ENCODE peak calls at places on chromosomes 6 and 20, in five cellular contexts. O, D, Z, G and S are unnamed samples.

GRCh38 chr20:12110711-12111110 is 193.0 kb downstream of the BTBD3 start:
- DNase-seq in O (no peak), D (no peak), Z (no peak), G (no peak), S (no peak)

GRCh38 chr6:89934685-89935366 is 40.6 kb downstream of the GJA10 start:
- DNase-seq in O (no peak), D (no peak), Z (no peak), G (no peak), S (no peak)

GRCh38 chr20:41631826-41632225 is 13.6 kb upstream of the CHD6 start:
- DNase-seq in O (peak), D (no peak), Z (no peak), G (no peak), S (no peak)

GRCh38 chr6:155352812-155353211 is 38.5 kb upstream of the TFB1M start:
- DNase-seq in O (no peak), D (peak), Z (no peak), G (no peak), S (no peak)

GRCh38 chr6:94902974-94903628 is 674.2 kb upstream of the MANEA start:
- DNase-seq in O (no peak), D (no peak), Z (no peak), G (no peak), S (no peak)

GRCh38 chr20:44997668-44998067 is 31.4 kb downstream of the STK4 start:
- DNase-seq in O (no peak), D (no peak), Z (no peak), G (no peak), S (no peak)

GRCh38 chr6:105108631-105109262 is 71.1 kb downstream of the POPDC3 start:
- DNase-seq in O (no peak), D (no peak), Z (no peak), G (no peak), S (no peak)

GRCh38 chr6:169034523-169035167 is 219.0 kb downstream of the THBS2 start:
- DNase-seq in O (no peak), D (no peak), Z (no peak), G (no peak), S (no peak)

GRCh38 chr20:3716195-3716834 is 3.9 kb upstream of the SIGLEC1 start:
- DNase-seq in O (no peak), D (no peak), Z (peak), G (no peak), S (no peak)

GRCh38 chr6:131917318-131917717 is 33.9 kb downstream of the CCN2 start:
- DNase-seq in O (no peak), D (no peak), Z (no peak), G (no peak), S (no peak)

GRCh38 chr20:21396921-21397340 is 395 bp downstream of the NKX2-4 start:
- DNase-seq in O (no peak), D (no peak), Z (no peak), G (no peak), S (no peak)

GRCh38 chr6:137995371-137995770 is 111.8 kb downstream of the PERP start:
- DNase-seq in O (no peak), D (no peak), Z (peak), G (no peak), S (no peak)

GRCh38 chr6:155374681-155375080 is 60.4 kb upstream of the TFB1M start:
- DNase-seq in O (no peak), D (no peak), Z (no peak), G (no peak), S (no peak)

GRCh38 chr6:49676671-49677281 is 36.6 kb downstream of the CRISP2 start:
- DNase-seq in O (no peak), D (no peak), Z (peak), G (no peak), S (peak)

GRCh38 chr20:23103284-23104018 is 17.3 kb upstream of the CD93 start:
- DNase-seq in O (no peak), D (no peak), Z (no peak), G (no peak), S (no peak)

GRCh38 chr20:19185083-19185482 is 27.4 kb upstream of the SLC24A3 start:
- DNase-seq in O (no peak), D (no peak), Z (peak), G (no peak), S (no peak)

GRCh38 chr20:23255106-23255505 is 95.5 kb upstream of the NXT1 start:
- DNase-seq in O (no peak), D (no peak), Z (no peak), G (no peak), S (no peak)

GRCh38 chr6:24752917-24753486 is 21.7 kb upstream of the GMNN start:
- DNase-seq in O (no peak), D (no peak), Z (no peak), G (no peak), S (no peak)

DNA sequence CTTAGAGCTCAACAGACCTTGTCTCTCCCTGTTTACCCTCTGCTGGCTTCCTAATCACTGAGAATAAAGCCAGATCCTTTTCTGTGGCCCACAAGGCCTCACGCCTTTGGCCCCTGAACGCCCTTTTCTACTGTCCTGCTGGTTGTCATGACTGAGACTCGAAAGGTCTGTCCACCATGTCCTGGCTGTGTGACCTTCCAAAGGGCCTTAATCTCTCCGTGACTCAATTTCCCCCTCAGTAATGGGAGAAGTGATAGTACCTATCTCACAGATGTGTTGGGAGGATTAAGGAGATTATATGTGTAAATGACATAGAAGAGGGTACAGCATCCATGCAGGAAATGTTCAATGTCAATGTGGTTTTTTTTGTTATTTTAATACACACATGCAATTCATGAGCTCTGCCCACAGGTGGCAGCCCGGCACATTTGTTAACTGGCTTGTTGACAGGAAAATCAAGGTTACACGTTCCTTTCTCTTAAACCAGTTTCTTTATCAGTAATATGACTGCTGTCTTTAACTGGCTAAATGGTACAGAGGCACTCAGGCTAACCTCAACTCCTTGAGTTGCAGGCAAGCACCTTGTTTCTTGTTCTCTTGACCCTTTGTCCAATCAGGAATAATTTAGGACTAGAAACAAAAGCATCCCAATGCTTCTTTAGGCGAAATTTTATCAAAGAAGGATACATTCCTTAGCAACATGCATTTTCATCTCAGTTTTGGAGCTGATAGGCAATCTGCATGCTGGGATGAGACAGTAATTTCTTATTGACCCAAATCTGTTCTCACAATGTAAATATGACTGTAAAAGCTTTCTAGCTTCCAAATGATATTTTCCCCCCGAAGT is 16.6 kb downstream of the SLC22A1 start:
- DNase-seq in O (peak), D (peak), Z (peak), G (peak), S (no peak)
- H3K27ac ChIP-seq in O (peak), D (no peak), Z (peak), G (peak), S (no peak)

GRCh38 chr6:4786936-4787504 is 10.8 kb downstream of the CDYL start:
- DNase-seq in O (no peak), D (no peak), Z (no peak), G (no peak), S (no peak)

GRCh38 chr6:4788953-4789584 is 12.9 kb downstream of the CDYL start:
- DNase-seq in O (no peak), D (no peak), Z (no peak), G (no peak), S (no peak)

GRCh38 chr6:4790158-4790899 is 14.1 kb downstream of the CDYL start:
- DNase-seq in O (no peak), D (no peak), Z (peak), G (no peak), S (no peak)

GRCh38 chr6:4791174-4791573 is 15.0 kb downstream of the CDYL start:
- DNase-seq in O (no peak), D (no peak), Z (no peak), G (no peak), S (no peak)

DNA sequence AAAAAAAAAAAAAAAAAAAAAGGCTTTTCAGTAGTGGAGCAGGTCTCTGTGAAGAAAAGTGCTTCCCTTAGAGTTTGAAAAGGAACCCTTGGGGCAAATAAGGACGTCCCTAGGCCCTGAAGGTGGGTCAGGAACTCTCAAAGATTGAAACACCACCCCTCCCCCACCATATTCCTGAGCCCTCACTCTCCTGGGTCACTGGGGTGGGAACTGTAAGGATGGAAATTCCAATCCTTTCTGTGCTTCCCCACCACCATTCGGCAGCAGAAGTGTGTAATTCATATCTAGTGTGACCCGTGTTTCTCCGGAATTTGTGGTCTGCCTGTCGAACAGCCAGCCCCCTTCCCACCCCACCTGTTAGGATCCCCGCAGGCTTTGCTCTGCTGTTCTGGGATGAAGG is 12.3 kb downstream of the CDYL start:
- DNase-seq in O (no peak), D (no peak), Z (no peak), G (no peak), S (no peak)
- H3K27ac ChIP-seq in O (no peak), D (no peak), Z (no peak), G (no peak), S (no peak)

DNA sequence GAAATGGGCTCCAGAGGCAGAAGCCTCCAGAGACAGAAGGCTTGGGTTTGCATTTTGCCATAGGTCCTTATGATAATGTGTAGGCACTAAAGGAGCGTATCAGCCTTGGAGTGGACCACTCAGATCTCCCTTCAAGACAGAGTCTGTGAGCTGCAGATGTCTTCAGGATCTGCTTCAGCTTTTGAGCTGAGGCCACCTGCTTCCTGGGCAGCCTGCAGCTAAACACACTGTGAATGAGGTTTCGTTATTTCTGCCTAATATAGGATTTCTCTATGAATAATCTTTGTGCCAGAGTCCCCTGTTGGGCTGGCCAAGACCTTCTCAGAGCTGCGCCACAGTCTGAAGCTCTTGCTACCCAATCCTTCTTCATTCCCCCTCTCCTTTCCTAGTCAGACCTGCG is 7.6 kb upstream of the KIAA1755 start:
- DNase-seq in O (no peak), D (no peak), Z (no peak), G (no peak), S (no peak)
- H3K27ac ChIP-seq in O (no peak), D (no peak), Z (no peak), G (no peak), S (no peak)

DNA sequence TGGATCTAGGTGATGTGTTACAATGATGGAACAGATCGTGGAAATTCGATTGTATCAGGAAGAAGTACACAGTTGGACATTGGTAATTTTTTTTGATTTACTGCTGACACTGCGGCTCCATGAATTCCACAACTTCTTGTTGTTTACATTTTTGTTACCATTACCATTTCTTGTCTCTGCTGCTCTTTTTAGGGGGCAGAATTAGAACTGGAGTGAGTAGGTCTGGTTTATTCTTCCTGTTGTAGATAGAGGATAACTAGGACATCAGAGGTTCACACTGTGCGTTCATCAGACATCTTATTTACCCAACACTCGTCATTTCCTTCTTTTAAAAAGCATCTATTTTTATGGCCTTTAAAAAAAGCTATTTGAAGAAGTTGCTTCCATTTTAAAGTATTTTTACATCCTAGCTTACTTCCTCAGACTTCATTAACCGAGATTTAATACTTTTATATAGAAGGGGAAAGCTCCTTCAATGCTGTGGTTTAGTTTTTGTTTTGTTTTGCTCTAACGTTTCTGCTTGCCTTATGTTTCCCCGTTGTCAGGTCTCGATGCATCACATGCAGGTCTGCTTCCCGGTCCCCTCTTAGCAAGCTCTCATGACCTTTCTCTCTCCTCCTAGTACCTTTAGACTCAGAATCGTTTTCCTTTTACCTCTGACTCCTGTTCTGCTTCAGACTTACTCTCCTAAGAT is 139.1 kb downstream of the ARID1B start:
- DNase-seq in O (no peak), D (no peak), Z (no peak), G (no peak), S (no peak)
- H3K27ac ChIP-seq in O (peak), D (no peak), Z (no peak), G (no peak), S (no peak)

GRCh38 chr6:36857325-36857724 is 17.3 kb downstream of the PPIL1 start:
- DNase-seq in O (no peak), D (no peak), Z (no peak), G (no peak), S (no peak)

GRCh38 chr6:36853325-36853724 is 14.1 kb upstream of the CPNE5 start:
- DNase-seq in O (peak), D (peak), Z (peak), G (peak), S (peak)

GRCh38 chr6:36858407-36858981 is 16.1 kb downstream of the PPIL1 start:
- DNase-seq in O (no peak), D (peak), Z (no peak), G (peak), S (no peak)

GRCh38 chr6:36856277-36856676 is 17.0 kb upstream of the CPNE5 start:
- DNase-seq in O (no peak), D (no peak), Z (no peak), G (no peak), S (no peak)

GRCh38 chr6:36855750-36856149 is 16.5 kb upstream of the CPNE5 start:
- DNase-seq in O (no peak), D (no peak), Z (no peak), G (peak), S (no peak)
- H3K27ac ChIP-seq in O (peak), D (no peak), Z (no peak), G (peak), S (no peak)

DNA sequence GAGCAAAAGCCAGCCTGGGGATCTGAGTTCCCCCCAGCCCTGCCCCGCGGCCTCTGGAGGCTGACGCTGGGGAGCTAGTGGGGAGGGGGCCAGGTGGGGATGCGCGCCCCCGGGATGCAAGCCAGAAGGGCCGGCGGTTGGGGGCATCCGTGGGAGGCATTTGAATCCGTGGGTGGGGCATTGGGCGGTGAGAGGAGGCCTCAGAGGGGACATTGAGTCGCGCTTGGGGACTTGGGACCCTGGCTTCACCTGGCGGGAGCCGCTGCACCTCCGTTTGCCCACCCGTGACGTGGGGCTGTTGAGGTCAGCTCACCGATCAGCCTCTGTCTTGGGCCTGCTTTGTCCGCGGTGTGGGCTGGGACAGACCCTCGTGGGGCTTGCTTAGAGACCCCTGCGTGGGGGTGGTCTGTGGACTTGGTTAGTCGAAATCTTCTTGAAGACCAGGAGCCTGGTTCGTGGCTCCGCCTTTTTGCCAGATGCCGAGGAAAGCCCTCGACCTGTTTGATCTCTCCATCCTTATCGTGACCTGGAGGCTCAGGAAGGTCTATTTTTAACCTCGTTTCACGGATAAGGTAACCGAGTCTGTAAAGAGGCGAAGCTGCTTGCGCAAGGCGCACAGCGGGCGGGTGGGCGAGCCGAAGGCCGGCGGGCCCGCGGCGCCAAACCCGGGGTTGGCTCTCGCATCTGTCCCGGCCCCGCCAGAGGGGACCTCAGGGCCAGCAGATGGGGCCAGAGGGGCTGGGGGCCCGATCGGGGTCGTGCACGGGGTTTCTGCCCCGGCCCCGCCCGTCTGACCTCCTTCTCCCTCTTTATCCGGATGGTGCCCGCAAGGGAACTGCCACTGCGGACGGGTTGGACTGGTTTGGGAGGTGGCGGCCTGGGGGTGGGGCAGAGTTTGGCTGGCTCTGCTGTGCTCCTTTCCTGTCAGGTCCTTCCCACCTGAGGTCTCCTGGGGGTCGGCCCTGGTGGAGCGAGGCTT is 8.3 kb downstream of the FAM110A start:
- DNase-seq in O (no peak), D (no peak), Z (peak), G (no peak), S (no peak)
- H3K27ac ChIP-seq in O (no peak), D (no peak), Z (peak), G (no peak), S (peak)

GRCh38 chr6:159830481-159831372 is 30.7 kb downstream of the PNLDC1 start:
- DNase-seq in O (no peak), D (no peak), Z (no peak), G (no peak), S (no peak)
- H3K27ac ChIP-seq in O (no peak), D (no peak), Z (no peak), G (peak), S (no peak)